ENCODE peak calls at places on chromosomes 16 and 17, in nine cellular contexts. O is NCI-H460; B is WERI-Rb-1; Q is PC-3; D is DMS153; R is NCI-H510A treated with DMSO at 0.1 percent for 48 hours; S is activated T-helper 1 cell treated with Interleukin-2 at 50 U/mL for 16 hours; Z is stimulated activated CD8-positive, alpha-beta memory T cell treated with anti-CD3 and anti-CD28 coated beads, Interleukin-15, amount 100 ng/mL, for 24 hours; F is anterior cingulate cortex. I is an unnamed sample.

GRCh38 chr17:55479903-55480302 is 31.3 kb downstream of the SMIM36 start:
- DNase-seq in Z (no peak), S (no peak), Q (no peak), D (no peak), B (no peak), R (no peak), F (no peak), O (no peak), I (no peak)

GRCh38 chr17:38853292-38854219 is at the start of gene RPL23:
- DNase-seq in D (peak), O (peak), Q (peak), R (peak), F (peak), S (peak), Z (peak), B (peak), I (peak)

GRCh38 chr16:30893082-30893743 is 664 bp downstream of the BCL7C start:
- DNase-seq in D (no peak), S (no peak), Q (no peak), F (no peak), Z (no peak), O (no peak), R (no peak), B (peak), I (no peak)

GRCh38 chr17:30278032-30278431 is 13.7 kb downstream of the BLMH start:
- DNase-seq in Q (peak), S (no peak), Z (no peak), O (peak), R (peak), B (peak), F (no peak), D (no peak), I (no peak)

GRCh38 chr16:78663690-78664089 is 564.2 kb downstream of the WWOX start:
- DNase-seq in O (no peak), Q (no peak), S (no peak), D (no peak), F (no peak), R (no peak), Z (no peak), B (no peak), I (no peak)

GRCh38 chr17:17313350-17313991 is 10.3 kb downstream of the NT5M start:
- DNase-seq in D (no peak), S (peak), R (peak), Q (peak), F (no peak), B (peak), O (no peak), Z (no peak), I (peak)

GRCh38 chr17:68794636-68795503 is 160.3 kb downstream of the ABCA8 start:
- DNase-seq in Z (no peak), B (no peak), F (no peak), S (no peak), Q (peak), O (peak), D (no peak), R (no peak), I (no peak)

GRCh38 chr16:31003744-31004143 is 6.7 kb downstream of the STX1B start:
- DNase-seq in D (no peak), S (no peak), O (no peak), F (no peak), R (no peak), B (no peak), Z (no peak), Q (no peak), I (no peak)

GRCh38 chr17:31425646-31426045 is 34.2 kb downstream of the RAB11FIP4 start:
- DNase-seq in D (no peak), F (no peak), O (no peak), S (no peak), Z (no peak), R (no peak), Q (no peak), B (peak), I (no peak)

GRCh38 chr17:81329927-81330883 is 35.1 kb upstream of the SLC38A10 start:
- DNase-seq in S (no peak), B (peak), O (no peak), F (no peak), Z (no peak), R (peak), D (no peak), Q (peak), I (no peak)

GRCh38 chr17:50029185-50029584 is 26.7 kb upstream of the ITGA3 start:
- DNase-seq in B (no peak), F (no peak), S (no peak), O (no peak), R (no peak), D (no peak), Q (no peak), Z (no peak), I (no peak)

GRCh38 chr16:78607465-78607864 is 508.0 kb downstream of the WWOX start:
- DNase-seq in Q (no peak), F (no peak), D (no peak), R (no peak), B (no peak), S (no peak), Z (no peak), O (no peak), I (no peak)

GRCh38 chr16:54955757-54956156 is 25.1 kb downstream of the IRX5 start:
- DNase-seq in O (no peak), F (no peak), Z (no peak), Q (no peak), D (no peak), B (no peak), S (no peak), R (no peak), I (no peak)

GRCh38 chr17:9936075-9936474 is 31.0 kb upstream of the RCVRN start:
- DNase-seq in O (no peak), Z (no peak), D (no peak), Q (no peak), S (no peak), R (no peak), B (no peak), F (no peak), I (no peak)

GRCh38 chr17:34151081-34151480 is 104.0 kb upstream of the CCL2 start:
- DNase-seq in O (no peak), R (no peak), Z (no peak), B (no peak), F (no peak), Q (no peak), D (no peak), S (no peak), I (no peak)

GRCh38 chr17:50471009-50471905 is 2.6 kb upstream of the CHAD start:
- DNase-seq in R (no peak), S (no peak), Z (no peak), Q (no peak), D (no peak), O (no peak), F (no peak), B (no peak), I (no peak)

GRCh38 chr17:82804442-82805191 is 35.2 kb downstream of the ZNF750 start:
- DNase-seq in Z (no peak), O (no peak), Q (no peak), S (no peak), F (no peak), R (peak), B (no peak), D (no peak), I (no peak)

GRCh38 chr16:25501530-25502255 is 190.1 kb upstream of the HS3ST4 start:
- DNase-seq in F (no peak), D (no peak), Z (no peak), R (no peak), B (no peak), Q (no peak), S (no peak), O (no peak), I (no peak)

GRCh38 chr17:40936437-40936971 is 942 bp downstream of the KRT23 start:
- DNase-seq in F (no peak), O (no peak), Z (no peak), R (no peak), B (no peak), S (no peak), D (no peak), Q (no peak), I (no peak)

GRCh38 chr17:57832711-57833596 is 16.9 kb downstream of the MRPS23 start:
- DNase-seq in O (peak), D (peak), B (peak), Z (peak), F (no peak), R (peak), Q (peak), S (peak), I (peak)

GRCh38 chr17:68456529-68457167 is 648 bp downstream of the WIPI1 start:
- DNase-seq in D (peak), O (peak), F (peak), Q (peak), R (peak), B (peak), S (no peak), Z (no peak), I (no peak)

GRCh38 chr17:47739150-47739549 is 6.1 kb downstream of the TBX21 start:
- DNase-seq in F (no peak), D (no peak), R (no peak), S (no peak), B (no peak), Z (no peak), O (no peak), Q (no peak), I (no peak)

GRCh38 chr17:1752425-1752941 is 9.4 kb upstream of the SERPINF1 start:
- DNase-seq in B (no peak), Z (no peak), D (peak), R (no peak), O (no peak), S (no peak), Q (peak), F (no peak), I (no peak)

GRCh38 chr17:63480826-63481487 is 4.1 kb downstream of the ACE start:
- DNase-seq in Z (no peak), Q (no peak), F (no peak), S (no peak), D (peak), O (no peak), B (no peak), R (peak), I (no peak)

GRCh38 chr17:7836596-7837374 is 2.8 kb downstream of the KDM6B start:
- DNase-seq in O (peak), Z (peak), Q (peak), S (no peak), F (no peak), R (peak), B (peak), D (peak), I (peak)

GRCh38 chr17:65183736-65184135 is 46.6 kb downstream of the RGS9 start:
- DNase-seq in F (no peak), Z (no peak), Q (peak), D (no peak), S (no peak), B (no peak), O (peak), R (no peak), I (no peak)

GRCh38 chr17:72402727-72403210 is 281.9 kb downstream of the SOX9 start:
- DNase-seq in O (no peak), B (no peak), F (no peak), Z (no peak), S (no peak), R (no peak), D (no peak), Q (no peak), I (no peak)

GRCh38 chr16:78283668-78284251 is 184.3 kb downstream of the WWOX start:
- DNase-seq in R (no peak), Z (no peak), S (no peak), D (no peak), F (no peak), B (no peak), Q (no peak), O (no peak), I (no peak)

GRCh38 chr17:54948380-54948779 is 20.1 kb downstream of the COX11 start:
- DNase-seq in F (no peak), R (no peak), Q (peak), S (no peak), Z (no peak), B (no peak), D (no peak), O (no peak), I (no peak)

GRCh38 chr17:7249219-7249618 is 2.3 kb downstream of the CTDNEP1 start:
- DNase-seq in Q (no peak), O (no peak), Z (no peak), F (no peak), D (no peak), B (no peak), R (no peak), S (no peak), I (no peak)

GRCh38 chr16:52773026-52773425 is 226.1 kb upstream of the TOX3 start:
- DNase-seq in D (peak), R (peak), F (no peak), B (no peak), S (no peak), Z (no peak), O (no peak), Q (no peak), I (no peak)

GRCh38 chr16:27928542-27928941 is 135.0 kb downstream of the GSG1L start:
- DNase-seq in O (no peak), Z (no peak), R (no peak), S (no peak), D (no peak), B (peak), F (no peak), Q (no peak), I (no peak)

GRCh38 chr16:31202402-31203385 is at the start of gene PYCARD:
- DNase-seq in O (no peak), S (no peak), F (no peak), Z (no peak), B (no peak), R (no peak), Q (peak), D (no peak), I (peak)

GRCh38 chr17:44776628-44777393 is 18.0 kb downstream of the ADAM11 start:
- DNase-seq in S (no peak), O (no peak), F (no peak), D (no peak), Q (no peak), B (no peak), Z (no peak), R (no peak), I (no peak)

GRCh38 chr16:685967-686366 is 1.8 kb upstream of the JMJD8 start:
- DNase-seq in B (peak), O (peak), Z (no peak), D (peak), F (no peak), Q (peak), R (no peak), S (no peak), I (no peak)

GRCh38 chr16:15950167-15950854 is 895 bp downstream of the ABCC1 start:
- DNase-seq in D (peak), Z (peak), F (no peak), S (peak), O (no peak), B (peak), R (peak), Q (peak), I (peak)

I was measured in effector memory CD4-positive, alpha-beta T cell.